ENCODE peak calls at places on chromosome 15, in nine cellular contexts. I is ovary, O is spleen, W is body of pancreas, Q is A549, P is uterus, K is heart left ventricle, U is stomach, S is H1. J is an unnamed sample. For H3K4me1, the result is how much of the 10 kb centered on the place peaks cover.

GRCh38 chr15:85750807-85751730 is 43.7 kb downstream of the KLHL25 start:
- DNase-seq in I (peak), O (peak), W (no peak), Q (no peak), P (peak), K (no peak), U (peak), S (peak), J (no peak)

GRCh38 chr15:69344238-69344637 is 45.5 kb downstream of the PAQR5 start:
- DNase-seq in I (no peak), O (no peak), W (no peak), Q (no peak), P (no peak), K (no peak), U (no peak), S (no peak), J (no peak)

GRCh38 chr15:81473177-81473576 is 99.2 kb upstream of the TMC3 start:
- DNase-seq in I (no peak), O (no peak), W (no peak), Q (no peak), P (no peak), K (no peak), U (no peak), S (no peak), J (no peak)

GRCh38 chr15:88627463-88627862 is 6.3 kb downstream of the AEN start:
- DNase-seq in I (no peak), O (peak), W (no peak), Q (no peak), P (no peak), K (no peak), U (no peak), S (no peak), J (no peak)

GRCh38 chr15:58299311-58299850 is 132.4 kb upstream of the LIPC start:
- DNase-seq in I (no peak), O (no peak), W (peak), Q (no peak), P (no peak), K (no peak), U (no peak), S (no peak), J (no peak)

GRCh38 chr15:88258021-88258641 is 1.6 kb upstream of the NTRK3 start:
- DNase-seq in I (no peak), O (no peak), W (peak), Q (peak), P (no peak), K (peak), U (no peak), S (peak), J (no peak)

GRCh38 chr15:99168601-99169580 is 64.0 kb downstream of the SYNM start:
- DNase-seq in I (no peak), O (no peak), W (no peak), Q (no peak), P (no peak), K (no peak), U (no peak), S (peak), J (no peak)

GRCh38 chr15:62895905-62896316 is 146.6 kb upstream of the TPM1 start:
- DNase-seq in I (no peak), O (no peak), W (no peak), Q (peak), P (no peak), K (no peak), U (no peak), S (no peak), J (no peak)

GRCh38 chr15:26891448-26891881 is 24.6 kb downstream of the GABRA5 start:
- DNase-seq in I (peak), O (no peak), W (peak), Q (peak), P (no peak), K (peak), U (peak), S (peak), J (peak)

GRCh38 chr15:60134609-60135008 is 130.5 kb downstream of the FOXB1 start:
- DNase-seq in I (no peak), O (no peak), W (no peak), Q (peak), P (no peak), K (no peak), U (no peak), S (no peak), J (peak)
- H3K4me1 ChIP-seq in I (under half), O (under half), W (under half), Q (under half), P (under half), K (under half), U (under half), S (under half), J (under half)

GRCh38 chr15:78072080-78072892 is 5.2 kb downstream of the TBC1D2B start:
- DNase-seq in I (no peak), O (no peak), W (peak), Q (no peak), P (peak), K (peak), U (no peak), S (no peak), J (peak)

GRCh38 chr15:78069052-78069414 is 8.5 kb downstream of the TBC1D2B start:
- DNase-seq in I (no peak), O (no peak), W (no peak), Q (no peak), P (no peak), K (no peak), U (no peak), S (no peak), J (no peak)

GRCh38 chr15:78069630-78070029 is 7.9 kb downstream of the TBC1D2B start:
- DNase-seq in I (no peak), O (no peak), W (no peak), Q (no peak), P (no peak), K (no peak), U (no peak), S (no peak), J (no peak)

GRCh38 chr15:78071378-78071777 is 6.1 kb downstream of the TBC1D2B start:
- DNase-seq in I (no peak), O (no peak), W (no peak), Q (no peak), P (no peak), K (no peak), U (no peak), S (no peak), J (no peak)

DNA sequence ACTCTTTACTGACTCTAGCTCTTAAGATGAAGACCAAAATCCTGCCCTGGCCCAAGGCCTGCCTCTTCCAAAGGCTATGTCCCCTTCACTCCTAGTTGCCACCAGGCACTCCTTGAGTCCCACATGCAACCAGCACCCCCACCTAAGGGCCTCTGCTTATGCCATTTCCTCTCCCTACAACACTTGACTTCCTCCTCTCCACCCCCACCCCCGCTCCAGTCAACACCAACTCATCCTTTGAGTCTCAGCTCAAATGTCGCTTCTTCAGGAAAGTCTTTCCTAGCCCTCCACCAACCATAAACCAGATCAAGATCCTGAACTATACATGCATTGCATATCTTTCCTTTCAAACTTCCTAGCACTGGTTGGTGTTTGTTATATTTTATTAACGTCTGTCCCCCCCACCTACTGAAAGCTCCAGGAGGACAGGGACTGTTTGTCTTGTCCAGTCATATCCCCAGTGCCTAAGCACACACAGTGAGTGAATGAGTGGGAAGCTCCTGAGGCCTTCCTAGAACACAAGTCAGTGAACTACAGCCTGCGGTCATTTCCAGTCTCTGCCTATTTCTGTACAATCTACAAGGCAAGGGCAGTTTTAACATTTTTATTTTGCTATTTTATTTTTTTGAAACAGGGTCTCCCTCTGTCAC is 7.3 kb downstream of the TBC1D2B start:
- DNase-seq in I (no peak), O (peak), W (no peak), Q (no peak), P (no peak), K (peak), U (no peak), S (no peak), J (no peak)
- H3K27ac ChIP-seq in I (peak), O (peak), W (peak), Q (peak), P (peak), K (peak), U (peak), S (no peak), J (peak)

GRCh38 chr15:90915808-90916440 is 12.8 kb downstream of the MAN2A2 start:
- DNase-seq in I (peak), O (peak), W (peak), Q (no peak), P (no peak), K (peak), U (peak), S (no peak), J (peak)

GRCh38 chr15:90918034-90918788 is 14.1 kb downstream of the HDDC3 start:
- DNase-seq in I (no peak), O (no peak), W (no peak), Q (no peak), P (no peak), K (no peak), U (no peak), S (no peak), J (no peak)

GRCh38 chr15:90918835-90919234 is 13.5 kb downstream of the HDDC3 start:
- DNase-seq in I (no peak), O (peak), W (no peak), Q (no peak), P (no peak), K (no peak), U (no peak), S (no peak), J (no peak)

GRCh38 chr15:90916461-90916860 is 13.4 kb downstream of the MAN2A2 start:
- DNase-seq in I (no peak), O (peak), W (no peak), Q (no peak), P (no peak), K (no peak), U (no peak), S (no peak), J (no peak)

DNA sequence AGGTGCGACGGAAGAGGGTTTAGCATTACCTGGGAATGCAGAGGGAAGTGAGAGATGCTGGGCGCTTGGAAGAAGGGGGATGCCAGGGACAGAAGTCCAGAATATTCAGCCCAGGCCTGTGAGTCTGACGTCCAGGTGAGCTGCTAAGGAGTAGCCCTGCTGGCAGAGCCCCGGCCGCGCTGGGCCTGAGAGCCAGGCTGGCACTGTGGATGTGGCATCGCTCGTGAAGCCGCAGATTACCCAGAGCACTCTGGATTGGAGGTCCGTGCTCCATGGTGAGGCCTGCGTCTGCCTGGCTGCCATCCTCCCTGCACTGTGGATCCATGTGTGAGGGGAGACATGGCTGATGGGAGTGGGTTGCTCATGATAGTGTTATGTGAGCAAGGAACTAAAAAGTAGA is 14.5 kb downstream of the MAN2A2 start:
- DNase-seq in I (no peak), O (no peak), W (no peak), Q (no peak), P (no peak), K (no peak), U (no peak), S (no peak), J (no peak)
- TF ChIP-seq POLR2A in I (no peak), O (no peak), W (no peak), Q (no peak), P (no peak), K (no peak), U (no peak), S (no peak), J (no peak)

DNA sequence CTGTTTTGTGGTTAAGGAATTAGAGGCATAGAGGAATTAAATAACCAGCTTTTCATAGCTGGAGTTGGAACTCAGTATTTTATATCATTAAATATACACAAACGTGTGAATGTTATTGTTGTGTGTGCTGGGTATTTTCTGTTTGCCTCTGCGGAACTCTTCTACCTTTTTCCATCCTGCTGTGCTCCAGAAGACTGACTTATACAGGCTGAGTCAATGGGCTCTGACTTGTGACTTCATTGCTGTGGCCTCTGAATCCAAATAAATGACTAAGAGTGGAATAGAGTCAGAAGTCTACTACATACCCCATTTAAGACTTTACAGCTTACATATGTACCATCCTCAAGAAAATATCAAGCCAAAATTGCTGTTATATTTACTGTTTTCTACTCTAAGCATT is 17.6 kb downstream of the ARIH1 start:
- DNase-seq in I (no peak), O (no peak), W (no peak), Q (peak), P (no peak), K (no peak), U (no peak), S (no peak), J (no peak)
- H3K4me1 ChIP-seq in I (under half), O (half or more), W (half or more), Q (half or more), P (under half), K (under half), U (under half), S (under half), J (half or more)

GRCh38 chr15:90154861-90155626 is 46.1 kb upstream of the SEMA4B start:
- DNase-seq in I (no peak), O (no peak), W (peak), Q (peak), P (no peak), K (no peak), U (no peak), S (no peak), J (no peak)

GRCh38 chr15:90154246-90154645 is 46.9 kb upstream of the SEMA4B start:
- DNase-seq in I (no peak), O (no peak), W (no peak), Q (no peak), P (no peak), K (no peak), U (no peak), S (no peak), J (no peak)

GRCh38 chr15:90153658-90154057 is 47.5 kb upstream of the SEMA4B start:
- DNase-seq in I (no peak), O (no peak), W (no peak), Q (no peak), P (no peak), K (no peak), U (no peak), S (no peak), J (no peak)

GRCh38 chr15:90149609-90150340 is 47.5 kb upstream of the IDH2 start:
- DNase-seq in I (no peak), O (no peak), W (no peak), Q (no peak), P (no peak), K (no peak), U (no peak), S (no peak), J (no peak)

DNA sequence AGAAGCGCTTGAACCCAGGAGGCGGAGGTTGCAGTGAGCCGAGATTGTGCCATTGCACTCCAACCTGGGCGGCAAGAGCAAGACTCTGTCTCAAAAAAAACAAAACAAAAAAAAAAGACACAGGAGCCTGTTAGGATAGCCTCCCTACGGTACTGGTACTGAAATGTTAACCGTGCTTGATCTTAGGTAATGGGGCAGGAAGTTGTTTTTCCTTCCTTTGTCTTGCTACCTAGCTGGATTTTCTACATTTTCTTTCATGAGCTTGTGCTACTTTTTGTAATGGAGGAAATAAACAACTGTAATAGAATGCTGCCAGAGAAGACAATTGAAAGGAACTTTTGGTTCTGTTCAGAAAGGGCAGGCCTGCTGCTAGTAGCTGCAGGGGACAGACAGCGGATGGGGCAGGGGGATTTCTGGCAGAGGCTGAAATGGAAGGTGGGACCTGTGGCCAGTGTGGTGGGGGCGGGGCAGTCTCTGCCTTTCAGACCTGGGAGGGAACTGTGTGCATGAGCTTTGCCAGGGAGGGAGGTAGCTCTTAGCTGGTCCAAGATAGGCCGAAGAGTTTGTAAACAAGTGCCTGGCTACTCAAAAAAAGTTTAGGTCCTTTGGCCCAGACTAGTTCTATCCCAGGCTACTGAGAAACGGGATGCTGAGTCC is 49.0 kb upstream of the SEMA4B start:
- DNase-seq in I (peak), O (no peak), W (peak), Q (no peak), P (no peak), K (no peak), U (peak), S (peak), J (no peak)
- H3K27ac ChIP-seq in I (no peak), O (no peak), W (peak), Q (peak), P (no peak), K (no peak), U (peak), S (peak), J (no peak)

GRCh38 chr15:34366271-34367043 is 539 bp downstream of the LPCAT4 start:
- DNase-seq in I (peak), O (peak), W (peak), Q (peak), P (peak), K (peak), U (peak), S (peak), J (peak)
- TF ChIP-seq POLR2A in I (no peak), O (no peak), W (peak), Q (no peak), P (no peak), K (no peak), U (no peak), S (no peak), J (no peak)

GRCh38 chr15:64772488-64772887 is 2.9 kb downstream of the RBPMS2 start:
- DNase-seq in I (no peak), O (no peak), W (no peak), Q (no peak), P (no peak), K (no peak), U (no peak), S (no peak), J (no peak)
- H3K4me1 ChIP-seq in I (under half), O (under half), W (under half), Q (under half), P (under half), K (under half), U (under half), S (under half), J (under half)

GRCh38 chr15:67920524-67921240 is 80.8 kb upstream of the RNU6-1 start:
- DNase-seq in I (no peak), O (no peak), W (no peak), Q (no peak), P (no peak), K (no peak), U (no peak), S (no peak), J (no peak)
- H3K27ac ChIP-seq in I (no peak), O (no peak), W (no peak), Q (no peak), P (no peak), K (no peak), U (no peak), S (no peak), J (no peak)

GRCh38 chr15:100849021-100849831 is 30.4 kb upstream of the ALDH1A3 start:
- DNase-seq in I (peak), O (peak), W (peak), Q (peak), P (peak), K (peak), U (peak), S (peak), J (no peak)
- TF ChIP-seq POLR2A in I (no peak), O (no peak), W (peak), Q (peak), P (no peak), K (no peak), U (no peak), S (no peak), J (no peak)

J was measured in adrenal gland.